ENCODE peak calls at places on chromosomes 16 and 17, in four cellular contexts. T, X, N and Q are unnamed samples.
A peak's percentile ranks its signal among the peaks of the same experiment; 100 is the strongest.

GRCh38 chr16:19507882-19508281 is 14.0 kb downstream of the GDE1 start:
- DNase-seq in T (no peak), N (no peak), X (no peak), Q (no peak)

GRCh38 chr17:31549121-31549524 is 157.6 kb downstream of the RAB11FIP4 start:
- DNase-seq in N (no peak), T (peak; percentile 70), X (no peak), Q (no peak)

GRCh38 chr16:24309222-24309905 is 53.2 kb downstream of the CACNG3 start:
- DNase-seq in T (no peak), X (peak; percentile 39), N (peak; percentile 63), Q (no peak)

GRCh38 chr16:12229759-12230594 is 253.4 kb downstream of the SNX29 start:
- DNase-seq in N (no peak), X (peak; percentile 71), T (no peak), Q (no peak)

GRCh38 chr16:53946745-53947386 is 242.9 kb downstream of the FTO start:
- DNase-seq in N (no peak), T (no peak), X (no peak), Q (no peak)

GRCh38 chr16:11050954-11051353 is 106.6 kb downstream of the CLEC16A start:
- DNase-seq in N (no peak), X (no peak), T (no peak), Q (no peak)

GRCh38 chr16:11675561-11676511 is 7.6 kb downstream of the SNN start:
- DNase-seq in X (peak; percentile 15), T (peak; percentile 50), N (peak; percentile 91), Q (no peak)

GRCh38 chr17:79732804-79733691 is 2.3 kb downstream of the ENPP7 start:
- DNase-seq in N (no peak), T (no peak), X (no peak), Q (no peak)

GRCh38 chr16:50884066-50884860 is 142.4 kb downstream of the CYLD start:
- DNase-seq in T (no peak), N (no peak), X (no peak), Q (no peak)

GRCh38 chr16:381788-382717 is at the start of gene PGAP6:
- DNase-seq in X (peak; percentile 33), N (peak; percentile 81), T (no peak), Q (peak; percentile 81)

GRCh38 chr17:56172517-56172982 is 19.3 kb downstream of the ANKFN1 start:
- DNase-seq in T (no peak), N (peak; percentile 19), X (no peak), Q (peak; percentile 11)

GRCh38 chr17:6177941-6178694 is 107.9 kb downstream of the WSCD1 start:
- DNase-seq in T (no peak), X (no peak), N (no peak), Q (no peak)

GRCh38 chr17:64385187-64386083 is 5.2 kb downstream of the PECAM1 start:
- DNase-seq in X (peak; percentile 88), T (peak; percentile 53), N (peak; percentile 30), Q (peak; percentile 49)

GRCh38 chr17:39739020-39739884 is 1.5 kb downstream of the GRB7 start:
- DNase-seq in N (peak; percentile 95), T (peak; percentile 95), X (no peak), Q (no peak)
- TF ChIP-seq POLR2A in N (no peak), T (no peak), X (no peak), Q (no peak)

GRCh38 chr17:45428050-45428953 is 4.4 kb downstream of the ARHGAP27 start:
- DNase-seq in T (peak; percentile 94), X (peak; percentile 42), N (peak; percentile 83), Q (peak; percentile 70)
- H3K27ac ChIP-seq in T (no peak overlapping the region), X (no peak overlapping the region), N (peak overlapping the region; percentile 63), Q (peak overlapping the region; percentile 16)

GRCh38 chr16:67546761-67547422 is 15.4 kb upstream of the CTCF start:
- DNase-seq in N (peak; percentile 92), T (peak; percentile 85), X (peak; percentile 57), Q (peak; percentile 75)
- H3K4me3 ChIP-seq in N (no peak overlapping the region), T (no peak overlapping the region), X (no peak overlapping the region), Q (no peak overlapping the region)

GRCh38 chr17:15260376-15261062 is 4.6 kb downstream of the PMP22 start:
- DNase-seq in X (peak; percentile 88), T (peak; percentile 83), N (peak; percentile 89), Q (peak; percentile 93)

GRCh38 chr17:15258113-15258512 is 7.0 kb downstream of the PMP22 start:
- DNase-seq in X (no peak), T (no peak), N (no peak), Q (no peak)

GRCh38 chr17:15261063-15261817 is 3.9 kb downstream of the PMP22 start:
- DNase-seq in X (peak; percentile 60), T (peak; percentile 87), N (peak; percentile 42), Q (peak; percentile 56)

GRCh38 chr17:15255713-15256454 is 9.2 kb downstream of the PMP22 start:
- DNase-seq in X (peak; percentile 73), N (no peak), T (no peak), Q (no peak)

GRCh38 chr17:15257316-15257925 is 7.7 kb downstream of the PMP22 start:
- DNase-seq in T (peak; percentile 74), X (peak; percentile 72), N (peak; percentile 83), Q (peak; percentile 86)
- TF ChIP-seq POLR2A in T (no peak), X (no peak), N (no peak), Q (no peak)